ENCODE peak calls at places on chromosome 17, in seven cellular contexts. One of them, this sample, is unnamed.

GRCh38 chr17:57408064-57408811 is 151.9 kb downstream of the MSI2 start:
- DNase-seq in neural progenitor cell: peak
- DNase-seq in Caco-2: no peak
- DNase-seq in fibroblast of the aortic adventitia: no peak
- DNase-seq in AG10803: no peak
- DNase-seq in tibial nerve: no peak
- DNase-seq in ascending aorta: no peak
- DNase-seq in this sample: no peak

GRCh38 chr17:69228576-69228975 is at the start of gene ABCA10:
- DNase-seq in Caco-2: no peak
- DNase-seq in ascending aorta: no peak
- DNase-seq in AG10803: peak
- DNase-seq in fibroblast of the aortic adventitia: peak
- DNase-seq in neural progenitor cell: no peak
- DNase-seq in tibial nerve: no peak
- DNase-seq in this sample: no peak

GRCh38 chr17:83010323-83011200 is 68.8 kb upstream of the METRNL start:
- DNase-seq in Caco-2: no peak
- DNase-seq in fibroblast of the aortic adventitia: no peak
- DNase-seq in AG10803: peak
- DNase-seq in tibial nerve: no peak
- DNase-seq in neural progenitor cell: no peak
- DNase-seq in ascending aorta: no peak
- DNase-seq in this sample: peak

GRCh38 chr17:72699566-72699965 is 392.9 kb downstream of the SLC39A11 start:
- DNase-seq in neural progenitor cell: no peak
- DNase-seq in fibroblast of the aortic adventitia: peak
- DNase-seq in Caco-2: no peak
- DNase-seq in tibial nerve: no peak
- DNase-seq in AG10803: peak
- DNase-seq in ascending aorta: no peak
- DNase-seq in this sample: no peak

GRCh38 chr17:57612202-57613071 is 132.7 kb downstream of the CCDC182 start:
- DNase-seq in AG10803: no peak
- DNase-seq in neural progenitor cell: peak
- DNase-seq in Caco-2: peak
- DNase-seq in fibroblast of the aortic adventitia: no peak
- DNase-seq in ascending aorta: no peak
- DNase-seq in tibial nerve: no peak
- DNase-seq in this sample: no peak

GRCh38 chr17:9917801-9918200 is 12.7 kb upstream of the RCVRN start:
- DNase-seq in tibial nerve: no peak
- DNase-seq in Caco-2: no peak
- DNase-seq in AG10803: no peak
- DNase-seq in fibroblast of the aortic adventitia: no peak
- DNase-seq in neural progenitor cell: no peak
- DNase-seq in ascending aorta: no peak
- DNase-seq in this sample: no peak

GRCh38 chr17:39601758-39602532 is 5.8 kb downstream of the NEUROD2 start:
- DNase-seq in fibroblast of the aortic adventitia: no peak
- DNase-seq in AG10803: no peak
- DNase-seq in ascending aorta: no peak
- DNase-seq in neural progenitor cell: peak
- DNase-seq in tibial nerve: no peak
- DNase-seq in Caco-2: no peak
- DNase-seq in this sample: no peak

GRCh38 chr17:34110315-34110714 is 144.8 kb upstream of the CCL2 start:
- DNase-seq in tibial nerve: no peak
- DNase-seq in fibroblast of the aortic adventitia: no peak
- DNase-seq in ascending aorta: no peak
- DNase-seq in AG10803: no peak
- DNase-seq in Caco-2: no peak
- DNase-seq in neural progenitor cell: peak
- DNase-seq in this sample: no peak

GRCh38 chr17:31248986-31249385 is 48.1 kb downstream of the OMG start:
- DNase-seq in fibroblast of the aortic adventitia: peak
- DNase-seq in Caco-2: no peak
- DNase-seq in neural progenitor cell: no peak
- DNase-seq in tibial nerve: no peak
- DNase-seq in AG10803: peak
- DNase-seq in ascending aorta: no peak
- DNase-seq in this sample: no peak

GRCh38 chr17:68288375-68288774 is 2.6 kb downstream of the SLC16A6 start:
- DNase-seq in AG10803: no peak
- DNase-seq in neural progenitor cell: no peak
- DNase-seq in ascending aorta: peak
- DNase-seq in fibroblast of the aortic adventitia: no peak
- DNase-seq in tibial nerve: no peak
- DNase-seq in Caco-2: no peak
- DNase-seq in this sample: no peak

GRCh38 chr17:43768382-43768781 is 9.8 kb upstream of the SOST start:
- DNase-seq in fibroblast of the aortic adventitia: no peak
- DNase-seq in ascending aorta: peak
- DNase-seq in neural progenitor cell: no peak
- DNase-seq in tibial nerve: peak
- DNase-seq in AG10803: no peak
- DNase-seq in Caco-2: no peak
- DNase-seq in this sample: peak

GRCh38 chr17:4136373-4136772 is 6.5 kb downstream of the ZZEF1 start:
- DNase-seq in tibial nerve: no peak
- DNase-seq in neural progenitor cell: no peak
- DNase-seq in AG10803: peak
- DNase-seq in ascending aorta: no peak
- DNase-seq in Caco-2: no peak
- DNase-seq in fibroblast of the aortic adventitia: peak
- DNase-seq in this sample: no peak

GRCh38 chr17:81025065-81025751 is 9.7 kb upstream of the BAIAP2 start:
- DNase-seq in AG10803: peak
- DNase-seq in tibial nerve: no peak
- DNase-seq in Caco-2: no peak
- DNase-seq in neural progenitor cell: no peak
- DNase-seq in fibroblast of the aortic adventitia: peak
- DNase-seq in ascending aorta: no peak
- DNase-seq in this sample: no peak

GRCh38 chr17:37310940-37311339 is 64.8 kb upstream of the C17orf78 start:
- DNase-seq in ascending aorta: no peak
- DNase-seq in AG10803: peak
- DNase-seq in fibroblast of the aortic adventitia: no peak
- DNase-seq in neural progenitor cell: no peak
- DNase-seq in Caco-2: no peak
- DNase-seq in tibial nerve: no peak
- DNase-seq in this sample: no peak

GRCh38 chr17:56679767-56680422 is 86.4 kb downstream of the NOG start:
- DNase-seq in AG10803: peak
- DNase-seq in neural progenitor cell: no peak
- DNase-seq in fibroblast of the aortic adventitia: no peak
- DNase-seq in tibial nerve: no peak
- DNase-seq in ascending aorta: no peak
- DNase-seq in Caco-2: peak
- DNase-seq in this sample: no peak

GRCh38 chr17:67139784-67140665 is 95.7 kb downstream of the CACNG1 start:
- DNase-seq in AG10803: peak
- DNase-seq in Caco-2: no peak
- DNase-seq in tibial nerve: no peak
- DNase-seq in fibroblast of the aortic adventitia: peak
- DNase-seq in neural progenitor cell: peak
- DNase-seq in ascending aorta: no peak
- DNase-seq in this sample: no peak

GRCh38 chr17:18968945-18969887 is 17.3 kb downstream of the SLC5A10 start:
- DNase-seq in ascending aorta: no peak
- DNase-seq in neural progenitor cell: no peak
- DNase-seq in tibial nerve: peak
- DNase-seq in fibroblast of the aortic adventitia: peak
- DNase-seq in AG10803: no peak
- DNase-seq in Caco-2: no peak
- DNase-seq in this sample: no peak

GRCh38 chr17:57895382-57896060 is 45.7 kb upstream of the MRPS23 start:
- DNase-seq in Caco-2: no peak
- DNase-seq in neural progenitor cell: no peak
- DNase-seq in fibroblast of the aortic adventitia: no peak
- DNase-seq in ascending aorta: no peak
- DNase-seq in AG10803: peak
- DNase-seq in tibial nerve: no peak
- DNase-seq in this sample: no peak

DNA sequence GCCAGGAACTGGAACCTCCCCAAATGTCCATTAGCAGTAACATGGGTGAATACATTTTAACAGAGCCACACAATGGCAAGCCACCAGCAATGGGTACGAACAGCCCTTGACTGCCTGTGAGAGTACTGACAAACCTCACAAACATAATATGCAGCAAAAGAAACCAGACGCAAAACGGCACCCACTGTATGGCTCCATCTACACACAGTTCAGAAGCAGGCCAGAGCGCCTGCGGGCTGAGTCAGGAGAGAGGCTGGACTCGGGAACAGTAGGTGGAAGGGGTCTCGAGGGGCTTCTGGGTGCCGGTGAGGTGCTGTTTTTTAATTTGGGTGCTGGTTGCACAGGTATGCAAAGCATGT is 77.4 kb upstream of the TOB1 start:
- DNase-seq in tibial nerve: no peak
- DNase-seq in AG10803: no peak
- DNase-seq in fibroblast of the aortic adventitia: no peak
- DNase-seq in neural progenitor cell: no peak
- DNase-seq in ascending aorta: no peak
- DNase-seq in Caco-2: peak
- DNase-seq in this sample: no peak
- H3K4me3 ChIP-seq in tibial nerve: no peak
- H3K4me3 ChIP-seq in AG10803: no peak
- H3K4me3 ChIP-seq in fibroblast of the aortic adventitia: no peak
- H3K4me3 ChIP-seq in neural progenitor cell: no peak
- H3K4me3 ChIP-seq in ascending aorta: no peak
- H3K4me3 ChIP-seq in Caco-2: peak
- H3K4me3 ChIP-seq in this sample: peak

DNA sequence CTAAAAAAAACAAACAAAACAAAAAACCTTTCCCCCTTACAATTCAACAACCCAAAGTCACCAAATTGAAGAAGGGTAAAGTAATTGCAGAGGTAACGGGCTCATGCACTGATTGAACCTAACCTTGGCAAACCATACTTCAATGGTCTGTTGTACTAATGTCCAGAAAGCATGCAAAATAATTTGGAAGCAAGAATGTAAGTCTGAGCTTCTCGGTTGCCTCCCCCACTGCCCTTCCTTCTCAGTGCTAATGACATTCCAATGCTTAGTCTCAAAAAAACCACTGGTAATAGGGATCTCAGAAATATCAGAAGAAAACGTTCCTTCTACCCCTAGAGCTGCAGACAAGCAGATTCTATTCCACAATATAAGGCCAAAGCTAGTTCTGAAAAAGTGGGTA is 15.8 kb downstream of the KRABD2 start:
- DNase-seq in Caco-2: no peak
- DNase-seq in fibroblast of the aortic adventitia: no peak
- DNase-seq in tibial nerve: no peak
- DNase-seq in neural progenitor cell: no peak
- DNase-seq in AG10803: no peak
- DNase-seq in ascending aorta: no peak
- DNase-seq in this sample: no peak
- H3K4me3 ChIP-seq in Caco-2: no peak
- H3K4me3 ChIP-seq in fibroblast of the aortic adventitia: no peak
- H3K4me3 ChIP-seq in tibial nerve: no peak
- H3K4me3 ChIP-seq in neural progenitor cell: no peak
- H3K4me3 ChIP-seq in AG10803: no peak
- H3K4me3 ChIP-seq in ascending aorta: no peak
- H3K4me3 ChIP-seq in this sample: no peak

GRCh38 chr17:35345926-35346771 is 27.3 kb downstream of the SLFN11 start:
- DNase-seq in tibial nerve: peak
- DNase-seq in AG10803: peak
- DNase-seq in ascending aorta: peak
- DNase-seq in fibroblast of the aortic adventitia: peak
- DNase-seq in Caco-2: no peak
- DNase-seq in neural progenitor cell: peak
- DNase-seq in this sample: peak
- H3K4me3 ChIP-seq in tibial nerve: peak
- H3K4me3 ChIP-seq in AG10803: peak
- H3K4me3 ChIP-seq in ascending aorta: peak
- H3K4me3 ChIP-seq in fibroblast of the aortic adventitia: peak
- H3K4me3 ChIP-seq in Caco-2: no peak
- H3K4me3 ChIP-seq in neural progenitor cell: peak
- H3K4me3 ChIP-seq in this sample: peak

GRCh38 chr17:76529224-76529642 is 8.3 kb downstream of the CYGB start:
- DNase-seq in Caco-2: no peak
- DNase-seq in tibial nerve: peak
- DNase-seq in ascending aorta: peak
- DNase-seq in fibroblast of the aortic adventitia: peak
- DNase-seq in neural progenitor cell: no peak
- DNase-seq in AG10803: peak
- DNase-seq in this sample: peak

GRCh38 chr17:76527430-76528111 is 9.9 kb downstream of the CYGB start:
- DNase-seq in Caco-2: no peak
- DNase-seq in neural progenitor cell: peak
- DNase-seq in AG10803: peak
- DNase-seq in tibial nerve: peak
- DNase-seq in fibroblast of the aortic adventitia: peak
- DNase-seq in ascending aorta: peak
- DNase-seq in this sample: peak

GRCh38 chr17:76529643-76530488 is 7.6 kb downstream of the CYGB start:
- DNase-seq in fibroblast of the aortic adventitia: peak
- DNase-seq in AG10803: peak
- DNase-seq in neural progenitor cell: peak
- DNase-seq in ascending aorta: peak
- DNase-seq in Caco-2: no peak
- DNase-seq in tibial nerve: peak
- DNase-seq in this sample: peak

GRCh38 chr17:76528156-76528527 is 9.4 kb downstream of the CYGB start:
- DNase-seq in AG10803: no peak
- DNase-seq in fibroblast of the aortic adventitia: no peak
- DNase-seq in neural progenitor cell: no peak
- DNase-seq in Caco-2: no peak
- DNase-seq in ascending aorta: no peak
- DNase-seq in tibial nerve: no peak
- DNase-seq in this sample: peak

DNA sequence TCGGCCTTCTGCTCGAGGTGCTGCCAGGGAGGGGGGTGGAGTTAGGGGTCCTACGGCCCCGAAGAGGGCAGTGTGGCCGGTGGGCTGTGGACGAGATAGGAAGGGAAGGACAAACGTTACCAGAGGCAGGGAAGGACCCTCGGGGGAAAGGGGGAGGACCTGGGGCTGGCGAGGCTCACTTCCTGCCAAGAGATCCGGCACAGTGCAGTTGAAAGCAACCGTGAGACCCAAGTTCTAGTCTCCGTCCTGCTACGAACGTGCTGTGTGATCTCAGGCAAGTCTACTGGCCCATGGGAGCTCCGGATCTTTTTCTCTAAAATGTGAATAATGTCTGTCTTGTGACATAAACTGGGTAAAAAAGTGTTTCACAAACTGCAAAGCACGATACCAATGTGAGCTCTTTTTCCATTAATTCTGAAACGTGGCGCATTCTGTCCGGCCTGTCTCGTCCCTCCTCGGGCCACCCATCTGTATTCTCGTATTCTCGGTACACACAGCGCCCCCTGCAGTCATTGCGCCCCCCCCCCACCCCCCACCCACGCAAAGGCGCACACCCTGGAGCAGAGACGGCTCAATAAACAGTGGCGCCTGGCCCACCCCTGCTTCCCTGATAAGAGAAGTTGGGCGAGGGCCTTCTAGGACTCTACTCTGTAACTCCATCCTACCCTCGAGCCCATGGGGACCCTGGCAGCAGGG is 8.8 kb downstream of the CYGB start:
- DNase-seq in Caco-2: no peak
- DNase-seq in tibial nerve: no peak
- DNase-seq in AG10803: peak
- DNase-seq in neural progenitor cell: no peak
- DNase-seq in ascending aorta: no peak
- DNase-seq in fibroblast of the aortic adventitia: peak
- DNase-seq in this sample: no peak
- H3K4me3 ChIP-seq in Caco-2: no peak
- H3K4me3 ChIP-seq in tibial nerve: peak
- H3K4me3 ChIP-seq in AG10803: no peak
- H3K4me3 ChIP-seq in neural progenitor cell: no peak
- H3K4me3 ChIP-seq in ascending aorta: no peak
- H3K4me3 ChIP-seq in fibroblast of the aortic adventitia: peak
- H3K4me3 ChIP-seq in this sample: peak